ENCODE peak calls at places on chromosomes 3 and 15, in four cellular contexts. S is PC-3, C is SK-N-SH, G is mesenchymal stem cell. V is an unnamed sample.
A peak's percentile ranks its signal among the peaks of the same experiment; 100 is the strongest.

GRCh38 chr15:80576519-80577090 is 118.5 kb upstream of the ABHD17C start:
- DNase-seq in C (no peak), G (no peak), S (no peak), V (no peak)

GRCh38 chr3:194019766-194020165 is 116.2 kb upstream of the HES1 start:
- DNase-seq in S (no peak), C (no peak), G (no peak), V (no peak)

GRCh38 chr3:29466442-29466841 is 185.6 kb downstream of the RBMS3 start:
- DNase-seq in G (no peak), S (no peak), C (no peak), V (no peak)

GRCh38 chr15:101795455-101795854 is 7.9 kb upstream of the OR4F6 start:
- DNase-seq in G (peak; percentile 73), S (peak; percentile 57), C (no peak), V (peak; percentile 90)

GRCh38 chr15:89749951-89750559 is 994 bp downstream of the MESP1 start:
- DNase-seq in S (peak; percentile 27), G (no peak), C (no peak), V (no peak)

GRCh38 chr15:75554717-75555116 is 24.4 kb downstream of the PTPN9 start:
- DNase-seq in G (no peak), C (no peak), S (no peak), V (peak; percentile 66)

GRCh38 chr3:37257581-37257980 is 83.2 kb upstream of the LRRFIP2 start:
- DNase-seq in S (no peak), G (no peak), C (no peak), V (no peak)

GRCh38 chr15:70351391-70351790 is 253.7 kb upstream of the TLE3 start:
- DNase-seq in G (no peak), C (no peak), S (no peak), V (no peak)

GRCh38 chr3:35651888-35652287 is 12.6 kb downstream of the ARPP21 start:
- DNase-seq in G (no peak), C (no peak), S (peak; percentile 66), V (peak; percentile 75)

GRCh38 chr15:90126457-90127435 is 24.5 kb upstream of the IDH2 start:
- DNase-seq in C (no peak), G (no peak), S (no peak), V (peak; percentile 17)

GRCh38 chr3:45597166-45597565 is 2.6 kb downstream of the LIMD1 start:
- DNase-seq in C (no peak), S (peak; percentile 75), G (peak; percentile 30), V (peak; percentile 81)

GRCh38 chr15:73753250-73754130 is at the start of gene INSYN1:
- DNase-seq in C (peak; percentile 80), S (no peak), G (peak; percentile 40), V (peak; percentile 54)

GRCh38 chr15:58182460-58183163 is 44.4 kb downstream of the AQP9 start:
- DNase-seq in C (peak; percentile 73), G (peak; percentile 40), S (peak; percentile 58), V (peak; percentile 64)

GRCh38 chr3:58411851-58412830 is 21.5 kb downstream of the PDHB start:
- DNase-seq in G (no peak), S (no peak), C (no peak), V (no peak)
- H3K27ac ChIP-seq in G (no peak overlapping the region), S (no peak overlapping the region), C (no peak overlapping the region), V (no peak overlapping the region)

DNA sequence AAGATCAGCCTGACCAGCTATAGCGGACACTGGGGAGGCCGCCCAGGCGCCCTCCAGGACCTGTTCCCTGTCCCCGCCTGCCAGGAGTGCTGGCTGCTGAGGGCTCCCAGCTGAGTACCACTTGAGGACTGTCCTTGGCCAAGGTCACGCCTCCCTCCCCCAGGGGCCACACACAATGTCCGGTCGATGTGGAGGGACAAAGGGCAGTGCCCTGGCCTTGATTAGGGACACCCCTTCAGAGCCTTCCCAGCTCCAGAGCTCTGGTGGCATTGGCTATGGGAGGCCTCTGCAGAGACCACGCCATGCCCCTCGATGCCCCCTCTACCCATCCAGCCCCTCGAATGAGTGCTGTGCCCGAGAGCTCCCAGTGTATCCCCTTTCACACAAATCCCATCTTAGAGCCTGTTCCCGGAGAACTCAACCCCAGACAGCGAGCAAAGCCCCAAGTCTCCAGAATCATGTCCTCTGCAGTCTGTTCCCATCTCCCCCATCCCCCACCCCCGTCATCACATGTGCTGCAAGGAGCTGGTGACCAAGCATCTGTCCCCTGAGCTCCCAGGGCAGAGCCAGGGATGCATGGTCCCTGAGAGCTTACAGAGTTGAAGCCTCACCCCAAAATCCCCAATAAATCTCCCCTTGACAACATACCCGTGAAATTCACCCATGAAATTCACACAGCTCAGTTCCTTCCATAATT is 158.9 kb downstream of the NUP210 start:
- DNase-seq in C (no peak), S (no peak), G (no peak), V (no peak)
- H3K4me3 ChIP-seq in C (no peak overlapping the region), S (no peak overlapping the region), G (no peak overlapping the region), V (no peak overlapping the region)

DNA sequence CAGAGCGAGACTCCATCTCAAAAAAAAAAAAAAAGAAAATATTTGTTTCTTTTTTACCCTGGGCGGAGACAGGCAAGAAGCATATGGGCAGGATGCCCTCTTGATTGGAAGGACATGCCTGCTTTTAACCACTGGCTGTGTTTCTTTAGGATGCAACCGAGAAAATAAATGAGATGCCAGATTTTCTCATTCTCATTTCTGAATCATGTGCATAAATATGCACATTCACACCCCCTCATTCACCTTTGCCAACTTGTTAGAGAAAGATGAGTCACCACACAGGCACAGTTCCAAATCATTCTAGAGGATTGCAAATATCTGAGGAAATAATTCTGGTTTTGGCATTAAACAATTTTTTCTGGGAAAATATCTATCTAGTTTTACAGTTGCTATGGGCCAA is 3.3 kb downstream of the LIPH start:
- DNase-seq in S (peak; percentile 99), C (no peak), G (peak; percentile 24), V (peak; percentile 98)
- H3K4me2 ChIP-seq in S (peak overlapping the region; percentile 40), C (no peak overlapping the region), G (no peak overlapping the region), V (no peak overlapping the region)

GRCh38 chr3:157160652-157161480 is 919 bp upstream of the CCNL1 start:
- DNase-seq in S (peak; percentile 87), G (peak; percentile 98), C (peak; percentile 73), V (peak; percentile 92)

GRCh38 chr3:157166115-157166514 is 6.2 kb upstream of the CCNL1 start:
- DNase-seq in G (no peak), C (no peak), S (no peak), V (no peak)

GRCh38 chr3:157166559-157166958 is 6.6 kb upstream of the CCNL1 start:
- DNase-seq in G (no peak), S (no peak), C (no peak), V (no peak)

GRCh38 chr3:157159762-157160651 is at the start of gene CCNL1:
- DNase-seq in C (peak; percentile 94), S (peak; percentile 98), G (peak; percentile 98), V (peak; percentile 99)

DNA sequence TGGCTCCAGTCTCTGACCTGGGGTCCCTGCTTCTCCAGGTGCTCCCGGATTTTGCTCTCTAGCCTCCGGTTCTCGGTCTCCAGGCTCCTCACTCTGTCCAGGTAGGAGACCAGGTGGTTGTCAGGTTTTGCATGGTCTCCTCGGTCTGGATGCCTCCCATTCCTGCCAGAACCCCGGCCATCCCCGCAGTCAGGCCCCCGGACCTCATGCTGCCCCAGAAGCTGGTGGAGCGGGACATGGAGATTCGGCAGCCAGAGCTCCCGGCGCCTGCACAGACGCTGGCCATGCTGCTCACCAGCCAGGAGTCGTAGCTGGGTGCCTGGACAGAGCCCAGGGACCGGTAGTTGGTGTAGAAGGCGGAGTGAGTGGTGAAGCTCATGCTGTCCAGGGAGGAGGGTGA is 3.6 kb upstream of the CCNL1 start:
- DNase-seq in C (no peak), S (no peak), G (no peak), V (no peak)
- H3K27ac ChIP-seq in C (no peak overlapping the region), S (no peak overlapping the region), G (no peak overlapping the region), V (no peak overlapping the region)

GRCh38 chr3:179418610-179419009 is 32.7 kb downstream of the GNB4 start:
- DNase-seq in C (no peak), S (no peak), G (no peak), V (no peak)

GRCh38 chr3:179415377-179415776 is 35.9 kb downstream of the GNB4 start:
- DNase-seq in G (no peak), C (no peak), S (no peak), V (no peak)

GRCh38 chr3:179414804-179415203 is 36.5 kb downstream of the GNB4 start:
- DNase-seq in S (no peak), C (no peak), G (no peak), V (no peak)

GRCh38 chr3:179421500-179421899 is 29.8 kb downstream of the GNB4 start:
- DNase-seq in G (peak; percentile 57), S (no peak), C (peak; percentile 28), V (peak; percentile 22)

GRCh38 chr3:179416681-179417080 is 34.6 kb downstream of the GNB4 start:
- DNase-seq in C (no peak), G (no peak), S (no peak), V (peak; percentile 50)
- H3K4me3 ChIP-seq in C (no peak overlapping the region), G (no peak overlapping the region), S (no peak overlapping the region), V (no peak overlapping the region)

DNA sequence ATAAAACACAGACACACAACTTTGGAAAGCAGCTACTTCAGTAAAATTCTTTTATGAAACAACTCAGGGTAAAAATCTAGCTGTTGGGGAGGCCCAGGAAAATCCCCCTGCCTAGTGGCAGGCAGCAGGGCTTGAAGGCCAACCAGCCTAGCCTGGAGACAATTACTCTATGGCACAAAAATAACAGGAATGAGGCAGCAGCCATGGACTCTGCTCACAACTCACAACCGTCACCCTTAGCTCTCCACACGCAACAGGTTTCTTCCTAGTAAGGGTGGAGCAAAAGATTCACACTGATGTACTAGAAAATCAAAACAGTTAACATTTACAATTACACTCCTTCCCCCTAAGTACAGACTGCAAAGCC is 538 bp upstream of the FBXL22 start:
- DNase-seq in C (no peak), S (no peak), G (peak; percentile 48), V (peak; percentile 46)
- H3K4me2 ChIP-seq in C (no peak overlapping the region), S (no peak overlapping the region), G (no peak overlapping the region), V (peak overlapping the region; percentile 4)

DNA sequence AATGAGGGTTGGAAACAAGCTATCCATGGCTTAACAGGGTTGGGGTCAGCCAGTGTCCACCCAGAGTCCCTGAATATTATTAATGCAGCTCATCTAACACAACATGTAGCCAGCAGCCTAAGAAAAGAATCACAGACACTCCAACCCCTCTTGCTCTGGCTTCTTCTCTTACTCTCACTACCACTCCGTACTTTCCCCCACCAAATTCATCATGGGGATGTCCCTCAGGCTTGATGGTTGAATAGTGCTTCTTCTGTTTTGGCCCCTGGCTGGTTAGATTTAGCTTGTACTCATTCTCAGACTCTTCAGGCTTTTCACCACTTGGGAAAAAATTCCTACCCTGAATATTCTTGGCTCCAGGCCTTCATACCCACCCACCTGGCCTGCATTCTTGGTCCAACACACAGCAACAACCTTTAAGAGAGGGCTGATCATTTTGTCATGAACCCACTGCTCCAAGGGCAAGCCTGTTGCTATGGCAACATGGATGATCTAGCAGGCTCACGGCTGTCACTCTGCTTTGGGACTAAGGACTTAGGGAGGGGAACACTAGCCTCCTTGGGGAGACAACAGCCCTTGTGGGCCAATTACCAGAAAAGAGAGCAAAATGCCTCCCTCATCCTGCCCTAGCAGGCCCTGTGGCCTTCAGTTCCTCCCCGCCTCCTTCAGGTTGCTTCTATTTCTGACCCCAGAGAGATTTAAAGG is 9.4 kb upstream of the MED12L start:
- DNase-seq in C (no peak), G (no peak), S (no peak), V (no peak)
- H3K27ac ChIP-seq in C (no peak overlapping the region), G (no peak overlapping the region), S (no peak overlapping the region), V (no peak overlapping the region)

GRCh38 chr3:12401208-12401607 is 83.1 kb upstream of the TSEN2 start:
- DNase-seq in S (no peak), G (no peak), C (no peak), V (no peak)

GRCh38 chr3:12409625-12410596 is 74.4 kb upstream of the TSEN2 start:
- DNase-seq in S (no peak), G (no peak), C (no peak), V (no peak)

GRCh38 chr3:12408984-12409383 is 75.3 kb upstream of the TSEN2 start:
- DNase-seq in G (no peak), C (no peak), S (no peak), V (no peak)

GRCh38 chr3:12400795-12401194 is 83.5 kb upstream of the TSEN2 start:
- DNase-seq in C (no peak), G (peak; percentile 73), S (peak; percentile 74), V (peak; percentile 86)

GRCh38 chr3:12405432-12406272 is 78.6 kb upstream of the TSEN2 start:
- DNase-seq in C (no peak), G (peak; percentile 98), S (peak; percentile 98), V (peak; percentile 99)
- H3K4me3 ChIP-seq in C (no peak overlapping the region), G (no peak overlapping the region), S (peak overlapping the region; percentile 15), V (no peak overlapping the region)

V was measured in fibroblast of lung.